ENCODE peak calls at places on chromosomes 13 and 19, in five cellular contexts. One of them, this sample, is unnamed.

GRCh38 chr13:111531505-111531904 is 211.1 kb downstream of the TEX29 start:
- DNase-seq in fibroblast of the aortic adventitia: no peak
- DNase-seq in right lobe of liver: no peak
- DNase-seq in lung: no peak
- DNase-seq in mesothelial cell of epicardium: no peak
- DNase-seq in this sample: peak; percentile 7

GRCh38 chr19:31727536-31727935 is 378.3 kb upstream of the TSHZ3 start:
- DNase-seq in fibroblast of the aortic adventitia: no peak
- DNase-seq in right lobe of liver: no peak
- DNase-seq in lung: peak; percentile 19
- DNase-seq in mesothelial cell of epicardium: no peak
- DNase-seq in this sample: no peak

GRCh38 chr13:97226788-97227627 is 4.9 kb downstream of the MBNL2 start:
- DNase-seq in fibroblast of the aortic adventitia: no peak
- DNase-seq in right lobe of liver: no peak
- DNase-seq in lung: no peak
- DNase-seq in mesothelial cell of epicardium: no peak
- DNase-seq in this sample: no peak

GRCh38 chr19:11200015-11200574 is 2.8 kb upstream of the KANK2 start:
- DNase-seq in fibroblast of the aortic adventitia: no peak
- DNase-seq in right lobe of liver: no peak
- DNase-seq in lung: no peak
- DNase-seq in mesothelial cell of epicardium: no peak
- DNase-seq in this sample: no peak

GRCh38 chr13:96199315-96199714 is 109.4 kb downstream of the HS6ST3 start:
- DNase-seq in fibroblast of the aortic adventitia: no peak
- DNase-seq in right lobe of liver: no peak
- DNase-seq in lung: no peak
- DNase-seq in mesothelial cell of epicardium: no peak
- DNase-seq in this sample: no peak

GRCh38 chr13:35987572-35988513 is 143.3 kb downstream of the DCLK1 start:
- DNase-seq in fibroblast of the aortic adventitia: no peak
- DNase-seq in right lobe of liver: peak; percentile 35
- DNase-seq in lung: no peak
- DNase-seq in mesothelial cell of epicardium: no peak
- DNase-seq in this sample: no peak

GRCh38 chr19:1274852-1275259 is 474 bp upstream of the FAM174C start:
- DNase-seq in fibroblast of the aortic adventitia: no peak
- DNase-seq in right lobe of liver: no peak
- DNase-seq in lung: no peak
- DNase-seq in mesothelial cell of epicardium: no peak
- DNase-seq in this sample: no peak

GRCh38 chr13:110254751-110255553 is 52.0 kb downstream of the COL4A1 start:
- DNase-seq in fibroblast of the aortic adventitia: no peak
- DNase-seq in right lobe of liver: no peak
- DNase-seq in lung: peak; percentile 27
- DNase-seq in mesothelial cell of epicardium: no peak
- DNase-seq in this sample: no peak

GRCh38 chr19:34482380-34483250 is 1.1 kb downstream of the WTIP start:
- DNase-seq in fibroblast of the aortic adventitia: peak; percentile 32
- DNase-seq in right lobe of liver: no peak
- DNase-seq in lung: no peak
- DNase-seq in mesothelial cell of epicardium: no peak
- DNase-seq in this sample: no peak

GRCh38 chr13:77029436-77029835 is 2.5 kb upstream of the FBXL3 start:
- DNase-seq in fibroblast of the aortic adventitia: no peak
- DNase-seq in right lobe of liver: no peak
- DNase-seq in lung: no peak
- DNase-seq in mesothelial cell of epicardium: no peak
- DNase-seq in this sample: no peak

GRCh38 chr19:50414850-50415660 is 3.7 kb upstream of the SPIB start:
- DNase-seq in fibroblast of the aortic adventitia: peak; percentile 63
- DNase-seq in right lobe of liver: peak; percentile 77
- DNase-seq in lung: peak; percentile 80
- DNase-seq in mesothelial cell of epicardium: peak; percentile 68
- DNase-seq in this sample: peak; percentile 9

GRCh38 chr19:10009269-10009665 is 1.0 kb downstream of the COL5A3 start:
- DNase-seq in fibroblast of the aortic adventitia: peak; percentile 81
- DNase-seq in right lobe of liver: peak; percentile 35
- DNase-seq in lung: peak; percentile 32
- DNase-seq in mesothelial cell of epicardium: peak; percentile 82
- DNase-seq in this sample: peak; percentile 19

GRCh38 chr13:108760129-108760528 is 130.7 kb downstream of the MYO16 start:
- DNase-seq in fibroblast of the aortic adventitia: no peak
- DNase-seq in right lobe of liver: no peak
- DNase-seq in lung: no peak
- DNase-seq in mesothelial cell of epicardium: no peak
- DNase-seq in this sample: no peak

GRCh38 chr13:102724923-102725322 is 30.1 kb upstream of the METTL21C start:
- DNase-seq in fibroblast of the aortic adventitia: peak; percentile 87
- DNase-seq in right lobe of liver: no peak
- DNase-seq in lung: no peak
- DNase-seq in mesothelial cell of epicardium: no peak
- DNase-seq in this sample: peak; percentile 38

GRCh38 chr13:105462981-105463380 is 1072.5 kb downstream of the EFNB2 start:
- DNase-seq in fibroblast of the aortic adventitia: peak; percentile 1
- DNase-seq in right lobe of liver: no peak
- DNase-seq in lung: no peak
- DNase-seq in mesothelial cell of epicardium: no peak
- DNase-seq in this sample: no peak

GRCh38 chr19:19628499-19629134 is 597 bp upstream of the LPAR2 start:
- DNase-seq in fibroblast of the aortic adventitia: no peak
- DNase-seq in right lobe of liver: no peak
- DNase-seq in lung: no peak
- DNase-seq in mesothelial cell of epicardium: peak; percentile 62
- DNase-seq in this sample: no peak

GRCh38 chr13:112885782-112886268 is 83.2 kb upstream of the MCF2L start:
- DNase-seq in fibroblast of the aortic adventitia: peak; percentile 81
- DNase-seq in right lobe of liver: peak; percentile 90
- DNase-seq in lung: peak; percentile 77
- DNase-seq in mesothelial cell of epicardium: peak; percentile 61
- DNase-seq in this sample: peak; percentile 88

GRCh38 chr13:49645451-49645850 is 17.1 kb downstream of the ARL11 start:
- DNase-seq in fibroblast of the aortic adventitia: no peak
- DNase-seq in right lobe of liver: no peak
- DNase-seq in lung: no peak
- DNase-seq in mesothelial cell of epicardium: no peak
- DNase-seq in this sample: no peak

GRCh38 chr13:80215368-80215767 is 125.6 kb downstream of the SPRY2 start:
- DNase-seq in fibroblast of the aortic adventitia: peak; percentile 54
- DNase-seq in right lobe of liver: no peak
- DNase-seq in lung: no peak
- DNase-seq in mesothelial cell of epicardium: no peak
- DNase-seq in this sample: peak; percentile 28

GRCh38 chr19:31616031-31616430 is 266.8 kb upstream of the TSHZ3 start:
- DNase-seq in fibroblast of the aortic adventitia: no peak
- DNase-seq in right lobe of liver: no peak
- DNase-seq in lung: no peak
- DNase-seq in mesothelial cell of epicardium: no peak
- DNase-seq in this sample: no peak

GRCh38 chr19:54207908-54208783 is 7.5 kb downstream of the RPS9 start:
- DNase-seq in fibroblast of the aortic adventitia: peak; percentile 88
- DNase-seq in right lobe of liver: peak; percentile 62
- DNase-seq in lung: peak; percentile 95
- DNase-seq in mesothelial cell of epicardium: no peak
- DNase-seq in this sample: no peak

GRCh38 chr13:31038834-31039552 is 106.5 kb downstream of the TEX26 start:
- DNase-seq in fibroblast of the aortic adventitia: no peak
- DNase-seq in right lobe of liver: no peak
- DNase-seq in lung: no peak
- DNase-seq in mesothelial cell of epicardium: no peak
- DNase-seq in this sample: no peak

GRCh38 chr13:38166121-38166520 is 183.5 kb upstream of the UFM1 start:
- DNase-seq in fibroblast of the aortic adventitia: no peak
- DNase-seq in right lobe of liver: no peak
- DNase-seq in lung: no peak
- DNase-seq in mesothelial cell of epicardium: no peak
- DNase-seq in this sample: peak; percentile 31

GRCh38 chr19:18167975-18168645 is 5.5 kb upstream of the IFI30 start:
- DNase-seq in fibroblast of the aortic adventitia: peak; percentile 36
- DNase-seq in right lobe of liver: no peak
- DNase-seq in lung: no peak
- DNase-seq in mesothelial cell of epicardium: no peak
- DNase-seq in this sample: peak; percentile 24

GRCh38 chr19:34224996-34225658 is 29.2 kb upstream of the GARRE1 start:
- DNase-seq in fibroblast of the aortic adventitia: no peak
- DNase-seq in right lobe of liver: no peak
- DNase-seq in lung: no peak
- DNase-seq in mesothelial cell of epicardium: no peak
- DNase-seq in this sample: peak; percentile 59

GRCh38 chr13:21670883-21671792 is at the start of gene FGF9:
- DNase-seq in fibroblast of the aortic adventitia: peak; percentile 65
- DNase-seq in right lobe of liver: peak; percentile 80
- DNase-seq in lung: peak; percentile 73
- DNase-seq in mesothelial cell of epicardium: peak; percentile 52
- DNase-seq in this sample: peak; percentile 36

GRCh38 chr19:58474997-58475713 is 997 bp upstream of the ZNF446 start:
- DNase-seq in fibroblast of the aortic adventitia: no peak
- DNase-seq in right lobe of liver: no peak
- DNase-seq in lung: no peak
- DNase-seq in mesothelial cell of epicardium: no peak
- DNase-seq in this sample: no peak

GRCh38 chr13:112897956-112898785 is 70.8 kb upstream of the MCF2L start:
- DNase-seq in fibroblast of the aortic adventitia: no peak
- DNase-seq in right lobe of liver: peak; percentile 18
- DNase-seq in lung: no peak
- DNase-seq in mesothelial cell of epicardium: no peak
- DNase-seq in this sample: no peak

GRCh38 chr19:17794731-17795494 is at the start of gene B3GNT3:
- DNase-seq in fibroblast of the aortic adventitia: no peak
- DNase-seq in right lobe of liver: peak; percentile 78
- DNase-seq in lung: peak; percentile 38
- DNase-seq in mesothelial cell of epicardium: no peak
- DNase-seq in this sample: no peak

GRCh38 chr13:112637017-112637801 is 49.3 kb upstream of the TUBGCP3 start:
- DNase-seq in fibroblast of the aortic adventitia: no peak
- DNase-seq in right lobe of liver: no peak
- DNase-seq in lung: no peak
- DNase-seq in mesothelial cell of epicardium: no peak
- DNase-seq in this sample: no peak

GRCh38 chr19:15315101-15315500 is 17.2 kb downstream of the BRD4 start:
- DNase-seq in fibroblast of the aortic adventitia: no peak
- DNase-seq in right lobe of liver: no peak
- DNase-seq in lung: no peak
- DNase-seq in mesothelial cell of epicardium: no peak
- DNase-seq in this sample: no peak

GRCh38 chr13:94825507-94825906 is 113.2 kb upstream of the SOX21 start:
- DNase-seq in fibroblast of the aortic adventitia: peak; percentile 15
- DNase-seq in right lobe of liver: no peak
- DNase-seq in lung: peak; percentile 41
- DNase-seq in mesothelial cell of epicardium: no peak
- DNase-seq in this sample: peak; percentile 2

GRCh38 chr13:110289174-110289573 is 17.8 kb downstream of the COL4A1 start:
- DNase-seq in fibroblast of the aortic adventitia: no peak
- DNase-seq in right lobe of liver: no peak
- DNase-seq in lung: no peak
- DNase-seq in mesothelial cell of epicardium: no peak
- DNase-seq in this sample: no peak

GRCh38 chr13:22839554-22840286 is 341.1 kb upstream of the SGCG start:
- DNase-seq in fibroblast of the aortic adventitia: no peak
- DNase-seq in right lobe of liver: no peak
- DNase-seq in lung: no peak
- DNase-seq in mesothelial cell of epicardium: no peak
- DNase-seq in this sample: no peak

GRCh38 chr19:8814176-8814575 is 17.9 kb downstream of the ZNF558 start:
- DNase-seq in fibroblast of the aortic adventitia: no peak
- DNase-seq in right lobe of liver: no peak
- DNase-seq in lung: no peak
- DNase-seq in mesothelial cell of epicardium: no peak
- DNase-seq in this sample: no peak

GRCh38 chr19:10332158-10332964 is 968 bp downstream of the RAVER1 start:
- DNase-seq in fibroblast of the aortic adventitia: no peak
- DNase-seq in right lobe of liver: no peak
- DNase-seq in lung: no peak
- DNase-seq in mesothelial cell of epicardium: no peak
- DNase-seq in this sample: no peak

GRCh38 chr13:43085545-43085944 is 62.2 kb downstream of the DNAJC15 start:
- DNase-seq in fibroblast of the aortic adventitia: peak; percentile 74
- DNase-seq in right lobe of liver: no peak
- DNase-seq in lung: no peak
- DNase-seq in mesothelial cell of epicardium: no peak
- DNase-seq in this sample: peak; percentile 41
- TF ChIP-seq CTCF in fibroblast of the aortic adventitia: peak; percentile 39
- TF ChIP-seq CTCF in right lobe of liver: peak; percentile 56
- TF ChIP-seq CTCF in lung: peak; percentile 16
- TF ChIP-seq CTCF in mesothelial cell of epicardium: peak; percentile 87
- TF ChIP-seq CTCF in this sample: peak; percentile 91

GRCh38 chr19:45528744-45529453 is 21.6 kb downstream of the VASP start:
- DNase-seq in fibroblast of the aortic adventitia: no peak
- DNase-seq in right lobe of liver: no peak
- DNase-seq in lung: peak; percentile 56
- DNase-seq in mesothelial cell of epicardium: no peak
- DNase-seq in this sample: no peak
- TF ChIP-seq CTCF in fibroblast of the aortic adventitia: no peak
- TF ChIP-seq CTCF in right lobe of liver: no peak
- TF ChIP-seq CTCF in lung: no peak
- TF ChIP-seq CTCF in mesothelial cell of epicardium: no peak
- TF ChIP-seq CTCF in this sample: no peak

DNA sequence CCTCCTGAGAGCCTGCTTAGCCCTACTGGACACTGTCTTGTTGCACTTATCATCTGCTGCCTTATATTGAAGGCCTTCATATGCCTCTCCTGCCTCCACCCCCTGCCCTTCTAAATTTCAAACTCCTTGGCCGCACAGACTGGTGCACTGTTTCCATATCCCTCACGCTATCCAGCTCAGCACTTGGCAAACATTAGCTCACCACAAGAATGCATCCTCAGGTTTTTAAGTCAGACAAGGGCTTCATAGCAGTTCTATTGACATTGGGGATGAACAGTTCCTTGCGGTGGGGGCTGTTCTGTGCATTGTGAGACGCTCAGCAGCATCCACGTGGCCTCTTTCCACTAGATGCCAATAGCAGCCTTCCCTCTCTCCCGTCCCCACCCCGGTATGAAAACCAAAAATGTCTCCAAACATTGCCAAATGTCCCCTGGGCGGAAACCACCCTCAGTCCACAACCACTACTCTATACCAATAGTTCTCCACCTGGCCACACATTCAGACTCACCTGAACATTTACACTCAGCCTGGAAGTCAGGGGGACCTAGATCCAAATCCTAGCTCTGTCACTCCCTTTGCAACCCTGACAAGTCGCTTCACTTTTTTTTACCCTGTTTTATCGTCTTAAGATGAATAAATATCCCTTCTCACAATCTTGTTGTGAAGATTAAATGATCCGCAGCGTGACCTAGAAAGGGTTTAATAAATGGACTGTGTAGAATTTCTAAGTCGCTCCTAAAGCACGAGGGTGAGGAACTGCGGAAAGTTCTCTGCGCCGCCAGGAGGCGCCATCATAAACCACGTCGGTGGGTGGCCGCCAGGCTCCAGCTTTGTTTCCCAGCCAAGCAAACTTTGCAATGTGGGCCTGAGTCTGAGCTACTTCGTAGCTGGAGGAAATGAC is 3.6 kb upstream of the CEACAM3 start:
- DNase-seq in fibroblast of the aortic adventitia: peak; percentile 59
- DNase-seq in right lobe of liver: peak; percentile 55
- DNase-seq in lung: peak; percentile 68
- DNase-seq in mesothelial cell of epicardium: no peak
- DNase-seq in this sample: peak; percentile 30
- TF ChIP-seq CTCF in fibroblast of the aortic adventitia: peak; percentile 63
- TF ChIP-seq CTCF in right lobe of liver: peak; percentile 62
- TF ChIP-seq CTCF in lung: peak; percentile 25
- TF ChIP-seq CTCF in mesothelial cell of epicardium: no peak
- TF ChIP-seq CTCF in this sample: peak; percentile 84

GRCh38 chr13:33771296-33771695 is 46.7 kb upstream of the RFC3 start:
- DNase-seq in fibroblast of the aortic adventitia: no peak
- DNase-seq in right lobe of liver: no peak
- DNase-seq in lung: no peak
- DNase-seq in mesothelial cell of epicardium: no peak
- DNase-seq in this sample: no peak
- TF ChIP-seq CTCF in fibroblast of the aortic adventitia: no peak
- TF ChIP-seq CTCF in right lobe of liver: no peak
- TF ChIP-seq CTCF in lung: no peak
- TF ChIP-seq CTCF in mesothelial cell of epicardium: no peak
- TF ChIP-seq CTCF in this sample: no peak

This sample was measured in HFFc6.